ENCODE peak calls at places on chromosomes 1 and 21, in ten cellular contexts. F is cardiac muscle cell, J is natural killer cell, X is AG04450, M is PC-9, I is fibroblast of the aortic adventitia, N is GM13976, E is epithelial cell of esophagus, Q is psoas muscle, U is fibroblast of lung. T is an unnamed sample.

GRCh38 chr1:170445096-170445495 is 86.9 kb upstream of the GORAB start:
- DNase-seq in F (no peak), J (no peak), X (peak; percentile 36), M (no peak), I (peak; percentile 93), N (no peak), E (peak; percentile 88), Q (no peak), U (peak; percentile 78), T (peak; percentile 54)

GRCh38 chr1:203406446-203407045 is 55.6 kb upstream of the FMOD start:
- DNase-seq in F (no peak), J (no peak), X (no peak), M (no peak), I (peak; percentile 49), N (no peak), E (no peak), Q (peak; percentile 71), U (no peak), T (no peak)

GRCh38 chr1:201555593-201555945 is 16.6 kb downstream of the NAV1 start:
- DNase-seq in F (no peak), J (no peak), X (no peak), M (no peak), I (no peak), N (no peak), E (no peak), Q (no peak), U (no peak), T (no peak)

GRCh38 chr21:30256100-30256499 is 26.6 kb downstream of the KRTAP24-1 start:
- DNase-seq in F (no peak), J (no peak), X (no peak), M (no peak), I (no peak), N (no peak), E (peak; percentile 68), Q (no peak), U (no peak), T (no peak)

GRCh38 chr1:233140519-233140918 is 155.0 kb downstream of the PCNX2 start:
- DNase-seq in F (no peak), J (no peak), X (no peak), M (no peak), I (peak; percentile 37), N (no peak), E (no peak), Q (no peak), U (no peak), T (peak; percentile 14)

GRCh38 chr1:119139393-119139792 is 1.1 kb downstream of the WARS2 start:
- DNase-seq in F (no peak), J (peak; percentile 48), X (no peak), M (no peak), I (no peak), N (peak; percentile 43), E (no peak), Q (no peak), U (no peak), T (no peak)

GRCh38 chr21:21163904-21164303 is 165.7 kb downstream of the NCAM2 start:
- DNase-seq in F (peak; percentile 78), J (peak; percentile 20), X (peak; percentile 52), M (peak; percentile 16), I (peak; percentile 87), N (peak; percentile 19), E (peak; percentile 45), Q (no peak), U (peak; percentile 71), T (peak; percentile 45)

GRCh38 chr1:9416506-9416905 is 122.8 kb upstream of the SLC25A33 start:
- DNase-seq in F (no peak), J (no peak), X (no peak), M (no peak), I (no peak), N (no peak), E (no peak), Q (no peak), U (no peak), T (no peak)

GRCh38 chr1:211339631-211340041 is 13.0 kb downstream of the TRAF5 start:
- DNase-seq in F (no peak), J (no peak), X (no peak), M (no peak), I (no peak), N (no peak), E (no peak), Q (no peak), U (no peak), T (no peak)

GRCh38 chr1:56404066-56404465 is 175.3 kb downstream of the PLPP3 start:
- DNase-seq in F (no peak), J (no peak), X (no peak), M (no peak), I (peak; percentile 27), N (no peak), E (no peak), Q (no peak), U (peak; percentile 58), T (no peak)

GRCh38 chr1:155983191-155984023 is 5.1 kb upstream of the ARHGEF2 start:
- DNase-seq in F (no peak), J (no peak), X (peak; percentile 99), M (peak; percentile 46), I (peak; percentile 100), N (no peak), E (peak; percentile 80), Q (peak; percentile 86), U (peak; percentile 96), T (peak; percentile 100)
- TF ChIP-seq CTCF in F (peak; percentile 15), J (no peak), X (no peak), M (no peak), I (peak; percentile 22), N (no peak), E (no peak), Q (no peak), U (peak; percentile 26), T (peak; percentile 16)

GRCh38 chr1:38585971-38586370 is 273.6 kb downstream of the RRAGC start:
- DNase-seq in F (no peak), J (no peak), X (no peak), M (no peak), I (no peak), N (no peak), E (no peak), Q (no peak), U (peak; percentile 30), T (no peak)
- TF ChIP-seq CTCF in F (no peak), J (no peak), X (no peak), M (no peak), I (no peak), N (no peak), E (no peak), Q (no peak), U (no peak), T (no peak)

GRCh38 chr1:100892554-100892953 is 2.1 kb downstream of the EXTL2 start:
- DNase-seq in F (no peak), J (no peak), X (no peak), M (no peak), I (no peak), N (no peak), E (no peak), Q (no peak), U (no peak), T (no peak)
- TF ChIP-seq CTCF in F (no peak), J (no peak), X (no peak), M (no peak), I (no peak), N (no peak), E (no peak), Q (no peak), U (no peak), T (no peak)

GRCh38 chr1:229194096-229194495 is 76.8 kb upstream of the RAB4A start:
- DNase-seq in F (no peak), J (no peak), X (no peak), M (no peak), I (no peak), N (no peak), E (no peak), Q (no peak), U (no peak), T (no peak)
- TF ChIP-seq CTCF in F (no peak), J (no peak), X (no peak), M (no peak), I (no peak), N (no peak), E (no peak), Q (no peak), U (no peak), T (no peak)

GRCh38 chr1:54406339-54407181 is at the start of gene SSBP3:
- DNase-seq in F (peak; percentile 97), J (peak; percentile 95), X (peak; percentile 61), M (peak; percentile 97), I (peak; percentile 88), N (peak; percentile 97), E (peak; percentile 96), Q (peak; percentile 96), U (peak; percentile 92), T (peak; percentile 67)
- TF ChIP-seq CTCF in F (no peak), J (no peak), X (no peak), M (no peak), I (no peak), N (no peak), E (no peak), Q (no peak), U (no peak), T (no peak)

GRCh38 chr1:163036661-163037060 is 32.5 kb upstream of the RGS4 start:
- DNase-seq in F (no peak), J (no peak), X (no peak), M (no peak), I (peak; percentile 22), N (no peak), E (peak; percentile 8), Q (no peak), U (peak; percentile 66), T (no peak)
- TF ChIP-seq CTCF in F (no peak), J (no peak), X (no peak), M (no peak), I (no peak), N (no peak), E (no peak), Q (no peak), U (no peak), T (no peak)

GRCh38 chr1:221983444-221983843 is 241.6 kb upstream of the DUSP10 start:
- DNase-seq in F (no peak), J (no peak), X (no peak), M (no peak), I (no peak), N (no peak), E (no peak), Q (no peak), U (no peak), T (no peak)

GRCh38 chr1:221979461-221980032 is 237.7 kb upstream of the DUSP10 start:
- DNase-seq in F (no peak), J (no peak), X (no peak), M (no peak), I (no peak), N (no peak), E (peak; percentile 28), Q (no peak), U (no peak), T (no peak)
- TF ChIP-seq CTCF in F (peak; percentile 20), J (no peak), X (peak; percentile 31), M (peak; percentile 62), I (peak; percentile 34), N (no peak), E (peak; percentile 42), Q (peak; percentile 7), U (peak; percentile 25), T (no peak)

GRCh38 chr1:68470388-68470970 is 20.7 kb upstream of the RPE65 start:
- DNase-seq in F (peak; percentile 24), J (no peak), X (no peak), M (no peak), I (peak; percentile 52), N (no peak), E (peak; percentile 28), Q (no peak), U (no peak), T (peak; percentile 3)
- TF ChIP-seq CTCF in F (peak; percentile 74), J (no peak), X (peak; percentile 82), M (peak; percentile 81), I (peak; percentile 79), N (peak; percentile 15), E (peak; percentile 76), Q (peak; percentile 58), U (peak; percentile 82), T (peak; percentile 84)

GRCh38 chr1:223226271-223226670 is 83.2 kb upstream of the TLR5 start:
- DNase-seq in F (no peak), J (no peak), X (no peak), M (no peak), I (no peak), N (no peak), E (no peak), Q (no peak), U (no peak), T (no peak)
- TF ChIP-seq CTCF in F (no peak), J (no peak), X (no peak), M (no peak), I (no peak), N (no peak), E (no peak), Q (no peak), U (no peak), T (no peak)